ENCODE peak calls at places on chromosome 7, in six cellular contexts. V is foreskin fibroblast, X is epithelial cell of esophagus, U is adipocyte, C is ureter, A is GF-D8. P is an unnamed sample.

GRCh38 chr7:112437038-112437437 is 13.2 kb upstream of the IFRD1 start:
- DNase-seq in A (no peak), V (no peak), U (no peak), C (no peak), X (peak), P (no peak)

GRCh38 chr7:53426145-53426750 is 390.8 kb downstream of the POM121L12 start:
- DNase-seq in C (no peak), V (no peak), U (no peak), X (no peak), A (no peak), P (no peak)

GRCh38 chr7:81846398-81846797 is 76.6 kb upstream of the HGF start:
- DNase-seq in U (peak), A (peak), C (no peak), X (peak), V (peak), P (peak)

GRCh38 chr7:36663481-36663880 is 60.8 kb downstream of the AOAH start:
- DNase-seq in U (no peak), C (no peak), X (no peak), V (no peak), A (no peak), P (no peak)

GRCh38 chr7:26200113-26200443 is 468 bp downstream of the HNRNPA2B1 start:
- DNase-seq in X (peak), U (peak), A (peak), C (peak), V (no peak), P (peak)

GRCh38 chr7:108202743-108203142 is 72.6 kb upstream of the LAMB4 start:
- DNase-seq in C (no peak), X (no peak), A (no peak), U (no peak), V (no peak), P (no peak)

GRCh38 chr7:55438765-55439525 is 73.8 kb downstream of the LANCL2 start:
- DNase-seq in A (no peak), C (no peak), X (peak), V (no peak), U (no peak), P (no peak)

GRCh38 chr7:55157347-55158105 is 138.7 kb downstream of the EGFR start:
- DNase-seq in X (no peak), U (no peak), C (no peak), V (no peak), A (no peak), P (no peak)

GRCh38 chr7:140310337-140311002 is 87.9 kb downstream of the SLC37A3 start:
- DNase-seq in U (peak), V (no peak), X (no peak), C (no peak), A (no peak), P (no peak)

GRCh38 chr7:40538281-40538680 is 403.5 kb downstream of the SUGCT start:
- DNase-seq in V (no peak), X (no peak), C (no peak), U (peak), A (no peak), P (peak)

P was measured in NB4.